ENCODE peak calls at places on chromosomes 3 and 15, in ten cellular contexts. C is mesendoderm, T is heart left ventricle, F is SK-MEL-5, I is NCI-H69, P is activated gamma-delta T cell treated with Interleukin-2 at 50 U/mL for 16 hours, H is choroid plexus epithelial cell, N is NCI-H2171 treated with DMSO at 0.1 percent for 48 hours, V is GM12891, R is NCI-H82. X is an unnamed sample.

GRCh38 chr3:184773341-184774186 is 38.4 kb upstream of the VPS8 start:
- DNase-seq in C (no peak), T (peak), F (no peak), I (no peak), P (no peak), H (no peak), N (no peak), V (no peak), R (no peak), X (peak)

GRCh38 chr15:80121546-80121945 is 31.3 kb upstream of the FAH start:
- DNase-seq in C (no peak), T (no peak), F (no peak), I (peak), P (no peak), H (no peak), N (peak), V (no peak), R (peak), X (no peak)

GRCh38 chr3:133701435-133702358 is 40.0 kb upstream of the TOPBP1 start:
- DNase-seq in C (no peak), T (no peak), F (no peak), I (no peak), P (no peak), H (no peak), N (no peak), V (no peak), R (no peak), X (no peak)

GRCh38 chr3:107666853-107667252 is 144.1 kb downstream of the BBX start:
- DNase-seq in C (no peak), T (no peak), F (no peak), I (no peak), P (no peak), H (no peak), N (no peak), V (no peak), R (no peak), X (no peak)

GRCh38 chr15:34206016-34206415 is 3.9 kb downstream of the KATNBL1 start:
- DNase-seq in C (no peak), T (no peak), F (no peak), I (no peak), P (no peak), H (peak), N (no peak), V (no peak), R (peak), X (peak)

GRCh38 chr3:184314700-184315505 is 497 bp downstream of the EIF4G1 start:
- DNase-seq in C (peak), T (peak), F (peak), I (peak), P (peak), H (peak), N (peak), V (peak), R (peak), X (peak)

GRCh38 chr3:134328147-134328591 is 46.1 kb downstream of the AMOTL2 start:
- DNase-seq in C (no peak), T (no peak), F (peak), I (no peak), P (no peak), H (peak), N (no peak), V (no peak), R (no peak), X (peak)

GRCh38 chr3:8625991-8626390 is 18.6 kb downstream of the SSUH2 start:
- DNase-seq in C (peak), T (no peak), F (no peak), I (no peak), P (no peak), H (no peak), N (no peak), V (no peak), R (no peak), X (peak)

GRCh38 chr15:31839388-31839787 is 190.9 kb upstream of the CHRNA7 start:
- DNase-seq in C (no peak), T (no peak), F (no peak), I (no peak), P (no peak), H (no peak), N (no peak), V (no peak), R (no peak), X (no peak)

GRCh38 chr3:45688194-45688881 is 858 bp upstream of the SACM1L start:
- DNase-seq in C (peak), T (no peak), F (peak), I (peak), P (peak), H (peak), N (peak), V (no peak), R (peak), X (peak)

GRCh38 chr15:38226867-38227266 is 25.8 kb upstream of the SPRED1 start:
- DNase-seq in C (no peak), T (peak), F (peak), I (peak), P (no peak), H (peak), N (peak), V (no peak), R (no peak), X (peak)

GRCh38 chr3:112681822-112682325 is 40.9 kb upstream of the CCDC80 start:
- DNase-seq in C (no peak), T (no peak), F (no peak), I (peak), P (no peak), H (peak), N (peak), V (no peak), R (peak), X (peak)

GRCh38 chr15:31396881-31397560 is 70.4 kb downstream of the KLF13 start:
- DNase-seq in C (peak), T (peak), F (peak), I (peak), P (no peak), H (peak), N (no peak), V (no peak), R (peak), X (peak)

GRCh38 chr15:40097968-40098476 is 10.7 kb downstream of the BMF start:
- DNase-seq in C (no peak), T (peak), F (peak), I (peak), P (no peak), H (no peak), N (no peak), V (no peak), R (no peak), X (peak)

GRCh38 chr15:63482874-63483323 is 21.5 kb upstream of the USP3 start:
- DNase-seq in C (no peak), T (no peak), F (no peak), I (peak), P (no peak), H (peak), N (no peak), V (no peak), R (no peak), X (no peak)

GRCh38 chr15:36208868-36209582 is 370.4 kb upstream of the CDIN1 start:
- DNase-seq in C (no peak), T (no peak), F (no peak), I (no peak), P (no peak), H (peak), N (no peak), V (no peak), R (no peak), X (peak)

GRCh38 chr15:59243622-59244021 is 37.0 kb downstream of the LDHAL6B start:
- DNase-seq in C (no peak), T (no peak), F (peak), I (no peak), P (no peak), H (no peak), N (no peak), V (no peak), R (no peak), X (no peak)

GRCh38 chr3:174858353-174858752 is 781 bp upstream of the NAALADL2 start:
- DNase-seq in C (no peak), T (no peak), F (no peak), I (peak), P (no peak), H (no peak), N (no peak), V (no peak), R (no peak), X (no peak)